ENCODE peak calls at places on chromosomes 4 and X, in eight cellular contexts. W is neuronal stem cell; Q is hepatocyte; S is CD8-positive, alpha-beta memory T cell; H is right lobe of liver; V is GM23338; C is K562; T is fibroblast of lung. N is an unnamed sample.

GRCh38 chr4:142331132-142331531 is 515.0 kb downstream of the INPP4B start:
- DNase-seq in W (no peak), Q (no peak), S (no peak), H (no peak), V (no peak), C (no peak), T (peak), N (no peak)

GRCh38 chr4:78061939-78062603 is 4.9 kb downstream of the FRAS1 start:
- DNase-seq in W (no peak), Q (no peak), S (no peak), H (no peak), V (no peak), C (no peak), T (no peak), N (no peak)

GRCh38 chr4:6761540-6762243 is 20.8 kb upstream of the KIAA0232 start:
- DNase-seq in W (no peak), Q (no peak), S (no peak), H (no peak), V (no peak), C (no peak), T (no peak), N (peak)

GRCh38 chrX:125765347-125765746 is 400.7 kb downstream of the DCAF12L2 start:
- DNase-seq in W (no peak), Q (no peak), S (no peak), H (no peak), V (no peak), C (no peak), T (no peak), N (no peak)

GRCh38 chrX:150683536-150684146 is 9.6 kb upstream of the MTMR1 start:
- DNase-seq in W (no peak), Q (peak), S (peak), H (no peak), V (peak), C (peak), T (peak), N (no peak)

GRCh38 chr4:113584407-113585150 is 177.0 kb downstream of the CAMK2D start:
- DNase-seq in W (no peak), Q (peak), S (no peak), H (no peak), V (peak), C (peak), T (peak), N (no peak)

GRCh38 chrX:18422886-18423285 is 2.5 kb upstream of the CDKL5 start:
- DNase-seq in W (no peak), Q (no peak), S (no peak), H (no peak), V (no peak), C (no peak), T (peak), N (no peak)

GRCh38 chr4:99679204-99679603 is 21.6 kb upstream of the C4orf54 start:
- DNase-seq in W (no peak), Q (peak), S (no peak), H (peak), V (peak), C (no peak), T (peak), N (no peak)

GRCh38 chrX:123859409-123859827 is 435 bp upstream of the XIAP start:
- DNase-seq in W (peak), Q (no peak), S (peak), H (no peak), V (peak), C (no peak), T (no peak), N (no peak)

GRCh38 chr4:173415092-173415491 is 16.2 kb upstream of the SCRG1 start:
- DNase-seq in W (no peak), Q (no peak), S (no peak), H (no peak), V (no peak), C (no peak), T (no peak), N (no peak)

GRCh38 chr4:163666335-163666888 is 171.9 kb downstream of the TMA16 start:
- DNase-seq in W (no peak), Q (no peak), S (no peak), H (no peak), V (no peak), C (no peak), T (no peak), N (no peak)

GRCh38 chrX:51893931-51894696 is 691 bp downstream of the MAGED1 start:
- DNase-seq in W (peak), Q (peak), S (no peak), H (no peak), V (peak), C (no peak), T (peak), N (no peak)

GRCh38 chr4:44118971-44119680 is 329.5 kb downstream of the KCTD8 start:
- DNase-seq in W (no peak), Q (no peak), S (no peak), H (no peak), V (no peak), C (no peak), T (peak), N (no peak)

GRCh38 chr4:186617921-186618320 is 62.6 kb upstream of the MTNR1A start:
- DNase-seq in W (no peak), Q (no peak), S (no peak), H (no peak), V (no peak), C (no peak), T (no peak), N (no peak)

GRCh38 chrX:134172588-134173259 is 64.3 kb upstream of the CCDC160 start:
- DNase-seq in W (no peak), Q (peak), S (peak), H (peak), V (no peak), C (no peak), T (peak), N (peak)

GRCh38 chr4:53889335-53890084 is 174.9 kb downstream of the CHIC2 start:
- DNase-seq in W (no peak), Q (peak), S (no peak), H (no peak), V (no peak), C (no peak), T (peak), N (no peak)

GRCh38 chr4:150817017-150817416 is 198.1 kb downstream of the LRBA start:
- DNase-seq in W (no peak), Q (no peak), S (no peak), H (no peak), V (no peak), C (no peak), T (no peak), N (no peak)

GRCh38 chr4:46386570-46386969 is 3.4 kb downstream of the GABRA2 start:
- DNase-seq in W (no peak), Q (peak), S (no peak), H (no peak), V (peak), C (no peak), T (no peak), N (no peak)

GRCh38 chr4:10808591-10808990 is 124.0 kb upstream of the CLNK start:
- DNase-seq in W (no peak), Q (peak), S (no peak), H (no peak), V (no peak), C (no peak), T (peak), N (no peak)

GRCh38 chr4:121764702-121765367 is at the start of gene SMIM43:
- DNase-seq in W (peak), Q (peak), S (no peak), H (no peak), V (peak), C (no peak), T (no peak), N (no peak)

GRCh38 chr4:73446336-73446938 is 10.4 kb downstream of the AFP start:
- DNase-seq in W (peak), Q (peak), S (no peak), H (no peak), V (peak), C (peak), T (peak), N (no peak)

GRCh38 chr4:2870098-2870497 is 26.5 kb downstream of the ADD1 start:
- DNase-seq in W (no peak), Q (no peak), S (no peak), H (no peak), V (no peak), C (no peak), T (no peak), N (no peak)

GRCh38 chr4:2868840-2869487 is 25.3 kb downstream of the ADD1 start:
- DNase-seq in W (no peak), Q (no peak), S (no peak), H (no peak), V (no peak), C (no peak), T (no peak), N (no peak)

GRCh38 chr4:2871466-2871865 is 27.8 kb downstream of the ADD1 start:
- DNase-seq in W (no peak), Q (no peak), S (no peak), H (no peak), V (no peak), C (no peak), T (no peak), N (no peak)

GRCh38 chr4:2867758-2868491 is 24.3 kb downstream of the ADD1 start:
- DNase-seq in W (no peak), Q (peak), S (no peak), H (no peak), V (peak), C (peak), T (peak), N (no peak)

DNA sequence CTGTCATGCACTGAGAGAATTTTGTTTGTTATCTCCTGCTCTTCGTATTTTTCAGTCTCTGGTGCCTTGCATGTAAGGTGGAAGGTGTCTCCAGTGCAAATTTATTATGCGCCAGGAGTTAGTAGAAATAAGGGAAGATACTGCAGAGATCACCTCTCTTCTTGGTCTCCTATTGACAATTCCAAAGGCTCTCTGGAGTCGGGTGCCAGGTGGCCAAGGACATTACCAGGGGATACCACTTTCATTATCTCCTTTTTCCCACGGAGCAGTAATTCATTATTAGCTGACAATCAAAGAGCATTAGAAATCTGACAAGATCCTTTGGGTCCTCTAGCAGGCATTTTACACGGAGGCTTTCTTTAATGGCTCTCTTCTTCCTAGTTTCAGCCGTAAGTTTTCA is 26.0 kb downstream of the ADD1 start:
- DNase-seq in W (no peak), Q (no peak), S (no peak), H (no peak), V (no peak), C (no peak), T (no peak), N (no peak)
- H3K27ac ChIP-seq in W (no peak), Q (peak), S (no peak), H (peak), V (peak), C (no peak), T (no peak), N (peak)

DNA sequence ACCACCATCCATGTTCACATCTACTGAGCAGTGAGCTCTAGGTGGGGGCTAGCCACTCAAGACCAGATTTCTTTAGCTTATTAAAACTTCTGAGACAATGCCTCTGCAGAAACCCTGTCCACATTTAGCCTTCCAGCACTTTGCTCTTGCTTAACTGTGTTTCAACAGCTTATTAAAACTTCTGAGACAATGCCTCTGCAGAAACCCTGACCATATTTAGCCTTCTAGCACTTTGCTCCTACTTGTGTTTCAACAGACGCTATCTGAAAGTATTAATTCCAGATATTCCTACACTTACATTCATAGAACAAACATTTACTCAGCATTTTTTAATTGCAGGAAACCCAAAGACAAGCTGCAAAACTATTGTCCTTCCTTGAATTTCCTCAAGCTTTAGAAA is 91.9 kb downstream of the SEL1L3 start:
- DNase-seq in W (no peak), Q (no peak), S (no peak), H (no peak), V (no peak), C (no peak), T (no peak), N (no peak)
- H3K27ac ChIP-seq in W (no peak), Q (no peak), S (no peak), H (no peak), V (no peak), C (no peak), T (no peak), N (no peak)

GRCh38 chr4:82380831-82381230 is 7.0 kb upstream of the HNRNPD start:
- DNase-seq in W (no peak), Q (no peak), S (no peak), H (no peak), V (no peak), C (no peak), T (no peak), N (no peak)
- H3K27ac ChIP-seq in W (no peak), Q (no peak), S (no peak), H (no peak), V (no peak), C (no peak), T (no peak), N (no peak)

DNA sequence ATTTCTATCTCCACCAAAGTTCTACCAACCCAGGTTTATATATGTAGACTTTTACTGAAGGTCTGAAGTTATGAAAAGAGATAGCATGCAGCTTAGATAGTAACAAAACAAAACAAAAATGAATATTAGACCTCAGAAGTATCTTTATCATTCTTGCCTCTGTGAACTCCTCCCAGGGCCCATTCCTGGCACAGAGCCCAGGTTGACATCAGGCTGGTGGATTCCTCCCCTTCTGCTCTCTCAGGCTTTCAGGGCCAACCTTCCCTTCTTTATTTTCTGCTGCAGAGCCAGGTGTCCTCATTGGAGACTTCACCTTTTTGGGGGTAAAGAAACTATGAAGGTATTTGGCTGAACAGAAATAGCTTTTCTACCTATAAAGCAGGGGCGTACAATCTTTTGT is 112.8 kb upstream of the PITX2 start:
- DNase-seq in W (no peak), Q (peak), S (no peak), H (no peak), V (no peak), C (no peak), T (no peak), N (no peak)
- H3K27ac ChIP-seq in W (no peak), Q (no peak), S (no peak), H (no peak), V (no peak), C (no peak), T (no peak), N (no peak)

DNA sequence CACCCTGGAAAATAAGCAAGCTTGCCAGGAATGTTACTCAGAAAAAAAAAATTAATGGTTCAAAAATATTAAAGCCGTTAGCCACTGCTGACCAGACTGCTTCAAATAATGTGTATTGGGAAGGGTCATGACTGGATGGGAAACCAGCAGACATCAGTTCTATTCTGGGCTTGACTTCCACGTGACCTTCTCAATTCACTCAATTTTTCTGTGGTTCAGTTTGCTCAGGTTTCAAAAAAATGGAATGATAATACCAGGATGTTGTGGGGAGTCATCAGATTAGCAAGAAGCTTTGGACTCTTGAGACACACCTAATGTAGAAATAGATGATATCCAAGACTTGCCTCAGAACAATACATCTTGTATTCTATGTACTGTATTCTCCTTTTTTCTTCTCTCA is 541.9 kb upstream of the BOD1L1 start:
- DNase-seq in W (no peak), Q (no peak), S (no peak), H (no peak), V (no peak), C (no peak), T (peak), N (no peak)
- H3K27ac ChIP-seq in W (no peak), Q (no peak), S (no peak), H (no peak), V (peak), C (no peak), T (peak), N (no peak)

N was measured in spleen.